ENCODE peak calls at places on chromosome 12, in eight cellular contexts. A is fibroblast of lung; F is stimulated activated CD4-positive, alpha-beta T cell treated with anti-CD3 and anti-CD28 coated beads, Interleukin-1b, Interleukin-23, amount 100 ng/mL, for 1 hour; E is fibroblast of gingiva; I is Caco-2; K is NCI-H1694; P is CD8-positive, alpha-beta memory T cell; Z is activated T-helper 1 cell treated with Interleukin-2 at 50 U/mL for 16 hours. G is an unnamed sample.

GRCh38 chr12:4700621-4701026 is 19.6 kb upstream of the GALNT8 start:
- DNase-seq in F (no peak), I (no peak), A (peak), E (no peak), Z (no peak), K (no peak), P (no peak), G (no peak)

GRCh38 chr12:15629108-15629507 is 160.1 kb downstream of the EPS8 start:
- DNase-seq in E (peak), K (no peak), P (no peak), Z (no peak), F (no peak), I (peak), A (peak), G (peak)

GRCh38 chr12:123450636-123451035 is 7.3 kb upstream of the SNRNP35 start:
- DNase-seq in K (no peak), F (no peak), I (no peak), Z (no peak), A (no peak), P (peak), E (no peak), G (no peak)

GRCh38 chr12:103680591-103681065 is 93.6 kb downstream of the STAB2 start:
- DNase-seq in Z (no peak), E (no peak), A (no peak), P (no peak), K (peak), F (no peak), I (no peak), G (no peak)

GRCh38 chr12:1073652-1074051 is 82.6 kb downstream of the ERC1 start:
- DNase-seq in E (peak), K (no peak), P (no peak), I (no peak), F (no peak), A (no peak), Z (no peak), G (no peak)

GRCh38 chr12:62793256-62794217 is 141.4 kb downstream of the PPM1H start:
- DNase-seq in K (peak), I (peak), F (peak), A (peak), Z (peak), E (peak), P (peak), G (peak)

GRCh38 chr12:26642361-26642760 is 190.6 kb downstream of the ITPR2 start:
- DNase-seq in F (no peak), I (no peak), Z (no peak), P (no peak), K (no peak), A (peak), E (no peak), G (no peak)

GRCh38 chr12:6295187-6295811 is 15.2 kb upstream of the PLEKHG6 start:
- DNase-seq in F (no peak), K (no peak), Z (no peak), E (peak), P (no peak), A (peak), I (peak), G (peak)